ENCODE peak calls at places on chromosomes 1 and 21, in ten cellular contexts. J is BE2C; F is activated T-helper 2 cell treated with anti-CD3 and anti-CD28 coated beads, Interferon-gamma antibody, Interleukin-2, Interleukin-4, amounts not matched to agents 10 μg/mL and 5 μg/mL and 100 μg/mL, durations not matched to agents 14 hours and 24 hours and 36 hours; R is effector memory CD8-positive, alpha-beta T cell; X is M059J; W is stimulated activated CD8-positive, alpha-beta memory T cell treated with anti-CD3 and anti-CD28 coated beads, Interleukin-2, amount 100 ng/mL, for 48 hours; O is IMR-90; M is K562; T is T-helper 1 cell; D is NCI-H1105. C is an unnamed sample.

GRCh38 chr1:213014642-213015041 is 1.0 kb downstream of the ANGEL2 start:
- DNase-seq in W (no peak), M (no peak), J (peak), X (peak), F (no peak), R (no peak), T (no peak), O (peak), D (no peak), C (no peak)

GRCh38 chr1:64038965-64039926 is 164.2 kb upstream of the UBE2U start:
- DNase-seq in R (no peak), X (peak), O (peak), M (no peak), F (no peak), W (no peak), D (no peak), J (peak), T (no peak), C (no peak)

GRCh38 chr1:206578115-206578935 is 33.9 kb downstream of the EIF2D start:
- DNase-seq in T (no peak), O (peak), D (no peak), J (no peak), W (no peak), M (no peak), X (no peak), R (no peak), F (no peak), C (no peak)

GRCh38 chr21:28884481-28884880 is 108.2 kb downstream of the LTN1 start:
- DNase-seq in D (no peak), O (peak), F (no peak), M (no peak), W (no peak), T (no peak), J (no peak), X (peak), R (no peak), C (no peak)

GRCh38 chr1:108949044-108949443 is 14.2 kb downstream of the CLCC1 start:
- DNase-seq in O (no peak), X (no peak), M (no peak), F (no peak), R (no peak), T (no peak), W (no peak), D (no peak), J (no peak), C (no peak)

GRCh38 chr1:167714851-167715652 is 6.7 kb upstream of the MPZL1 start:
- DNase-seq in D (peak), X (peak), R (peak), O (peak), T (peak), F (peak), J (peak), W (peak), M (peak), C (peak)

GRCh38 chr1:234433563-234434285 is 45.3 kb downstream of the TARBP1 start:
- DNase-seq in D (no peak), J (no peak), X (peak), R (no peak), M (peak), W (no peak), T (no peak), F (no peak), O (peak), C (no peak)

GRCh38 chr1:162984699-162985098 is 84.5 kb upstream of the RGS4 start:
- DNase-seq in J (no peak), X (peak), M (no peak), F (no peak), D (no peak), W (no peak), O (peak), T (no peak), R (no peak), C (no peak)

GRCh38 chr1:4687943-4688342 is 33.5 kb downstream of the AJAP1 start:
- DNase-seq in M (no peak), O (no peak), X (no peak), W (no peak), R (no peak), D (no peak), T (no peak), J (no peak), F (no peak), C (no peak)

GRCh38 chr1:22778842-22779520 is 68.3 kb downstream of the EPHB2 start:
- DNase-seq in X (no peak), T (no peak), W (no peak), J (no peak), M (no peak), F (no peak), R (no peak), D (no peak), O (no peak), C (no peak)

GRCh38 chr1:223664106-223664505 is 1.4 kb downstream of the CAPN8 start:
- DNase-seq in O (no peak), M (no peak), D (no peak), X (no peak), W (no peak), F (no peak), J (no peak), R (no peak), T (no peak), C (no peak)

GRCh38 chr1:226425431-226426031 is 17.6 kb upstream of the PARP1 start:
- DNase-seq in J (no peak), O (no peak), M (no peak), W (no peak), T (no peak), R (no peak), D (no peak), F (no peak), X (no peak), C (no peak)

GRCh38 chr1:3924871-3925655 is 25.0 kb upstream of the C1orf174 start:
- DNase-seq in D (no peak), M (no peak), O (peak), W (no peak), J (no peak), F (no peak), X (peak), R (no peak), T (no peak), C (peak)

GRCh38 chr21:14773777-14774345 is 227.7 kb upstream of the SAMSN1 start:
- DNase-seq in X (peak), T (peak), R (peak), F (peak), M (peak), D (no peak), O (no peak), W (peak), J (peak), C (peak)

GRCh38 chr1:245007686-245008085 is 143.3 kb upstream of the HNRNPU start:
- DNase-seq in X (peak), M (no peak), R (no peak), J (no peak), D (no peak), O (peak), T (no peak), W (no peak), F (no peak), C (no peak)

GRCh38 chr1:184276416-184276815 is 110.4 kb upstream of the C1orf21 start:
- DNase-seq in R (no peak), T (no peak), O (peak), W (no peak), F (no peak), X (no peak), D (no peak), J (no peak), M (no peak), C (no peak)

GRCh38 chr1:45172015-45172414 is 34.4 kb downstream of the ZSWIM5 start:
- DNase-seq in O (no peak), F (no peak), T (no peak), J (no peak), D (no peak), R (no peak), W (no peak), X (no peak), M (no peak), C (no peak)

GRCh38 chr21:45301521-45302081 is 13.9 kb upstream of the POFUT2 start:
- DNase-seq in W (no peak), F (no peak), R (no peak), X (no peak), M (no peak), J (peak), T (peak), D (no peak), O (no peak), C (peak)

GRCh38 chr1:35288761-35289160 is 20.3 kb downstream of the ZMYM4 start:
- DNase-seq in O (peak), F (no peak), J (no peak), X (peak), M (no peak), W (no peak), R (no peak), T (no peak), D (no peak), C (no peak)

GRCh38 chr1:210292276-210292851 is 36.3 kb upstream of the HHAT start:
- DNase-seq in F (no peak), T (no peak), D (no peak), J (peak), M (peak), O (no peak), W (peak), X (peak), R (no peak), C (no peak)

GRCh38 chr21:20728691-20729090 is 269.5 kb upstream of the NCAM2 start:
- DNase-seq in X (no peak), W (no peak), T (no peak), D (peak), R (no peak), J (no peak), F (no peak), M (no peak), O (no peak), C (no peak)

GRCh38 chr1:234721476-234722266 is 111.7 kb upstream of the IRF2BP2 start:
- DNase-seq in R (no peak), W (no peak), F (no peak), M (no peak), X (peak), J (no peak), D (no peak), T (no peak), O (peak), C (no peak)

GRCh38 chr1:88394958-88395357 is 289.1 kb upstream of the PKN2 start:
- DNase-seq in M (no peak), F (no peak), T (no peak), J (no peak), O (no peak), W (no peak), D (no peak), R (no peak), X (no peak), C (no peak)

GRCh38 chr21:45590246-45590725 is 48.0 kb upstream of the SLC19A1 start:
- DNase-seq in T (peak), O (peak), R (peak), J (peak), W (peak), M (peak), D (no peak), F (peak), X (no peak), C (peak)

GRCh38 chr1:204072951-204073836 is at the start of gene SOX13:
- DNase-seq in M (peak), R (peak), O (peak), X (peak), T (no peak), D (peak), J (peak), F (peak), W (no peak), C (peak)

GRCh38 chr1:109482242-109482641 is 1.5 kb upstream of the ATXN7L2 start:
- DNase-seq in R (no peak), F (no peak), J (no peak), O (no peak), W (no peak), M (no peak), X (no peak), T (no peak), D (no peak), C (no peak)

GRCh38 chr1:43879414-43879813 is 54.2 kb upstream of the ARTN start:
- DNase-seq in O (peak), T (no peak), F (no peak), X (peak), R (no peak), J (no peak), M (no peak), W (no peak), D (no peak), C (no peak)

GRCh38 chr1:147781056-147781471 is 20.7 kb upstream of the GJA5 start:
- DNase-seq in W (no peak), D (no peak), M (no peak), T (no peak), J (no peak), X (peak), F (no peak), R (no peak), O (peak), C (no peak)

C was measured in natural killer cell treated with Interleukin-12 subunit alpha and Interleukin-12 subunit beta and Interleukin-15 and Interleukin-18, amount 100 ng/mL, for 72 hours.